ENCODE peak calls at places on chromosomes 1 and 21, in five cellular contexts. E is sigmoid colon, L is GM06990, J is PC-9, Q is fibroblast of lung. A is an unnamed sample. For H3K36me3, the result is how much of the 10 kb centered on the place peaks cover.

GRCh38 chr1:76006234-76006633 is 68.3 kb upstream of the ST6GALNAC3 start:
- DNase-seq in E (peak), L (no peak), J (no peak), Q (no peak), A (no peak)

GRCh38 chr1:20079661-20080305 is 9.8 kb downstream of the PLA2G5 start:
- DNase-seq in E (peak), L (no peak), J (no peak), Q (no peak), A (no peak)

GRCh38 chr1:83897516-83897915 is 101.4 kb downstream of the TTLL7 start:
- DNase-seq in E (no peak), L (no peak), J (no peak), Q (no peak), A (no peak)

GRCh38 chr1:156805766-156806511 is 10.7 kb downstream of the SH2D2A start:
- DNase-seq in E (peak), L (no peak), J (no peak), Q (peak), A (no peak)

GRCh38 chr21:36966846-36967657 is 583 bp upstream of the HLCS start:
- DNase-seq in E (no peak), L (no peak), J (no peak), Q (peak), A (peak)

GRCh38 chr1:118884946-118885345 is 103.2 kb downstream of the TBX15 start:
- DNase-seq in E (no peak), L (no peak), J (no peak), Q (no peak), A (no peak)

GRCh38 chr21:39037807-39038405 is 145.3 kb downstream of the PSMG1 start:
- DNase-seq in E (peak), L (no peak), J (no peak), Q (no peak), A (no peak)

GRCh38 chr1:51236548-51237312 is 657 bp downstream of the RNF11 start:
- DNase-seq in E (peak), L (peak), J (peak), Q (peak), A (peak)

GRCh38 chr1:7930547-7931445 is 9.8 kb downstream of the TNFRSF9 start:
- DNase-seq in E (no peak), L (no peak), J (no peak), Q (no peak), A (no peak)

GRCh38 chr1:162388615-162389014 is 7.1 kb downstream of the C1orf226 start:
- DNase-seq in E (no peak), L (no peak), J (no peak), Q (no peak), A (no peak)

GRCh38 chr1:39102537-39103320 is 76.6 kb downstream of the NDUFS5 start:
- DNase-seq in E (no peak), L (peak), J (peak), Q (peak), A (peak)

GRCh38 chr1:229822026-229822425 is 196.0 kb downstream of the URB2 start:
- DNase-seq in E (no peak), L (no peak), J (no peak), Q (peak), A (no peak)

GRCh38 chr1:152855661-152856060 is 4.1 kb upstream of the LCE7A start:
- DNase-seq in E (no peak), L (no peak), J (no peak), Q (no peak), A (no peak)

GRCh38 chr1:36856126-36856525 is 178.2 kb downstream of the GRIK3 start:
- DNase-seq in E (no peak), L (no peak), J (peak), Q (no peak), A (no peak)

GRCh38 chr1:228362141-228362883 is 44.3 kb downstream of the TRIM11 start:
- DNase-seq in E (peak), L (no peak), J (no peak), Q (no peak), A (no peak)

GRCh38 chr1:29254346-29254745 is 18.0 kb downstream of the PTPRU start:
- DNase-seq in E (peak), L (no peak), J (no peak), Q (peak), A (no peak)

GRCh38 chr21:18164483-18164882 is 80.2 kb upstream of the CHODL start:
- DNase-seq in E (no peak), L (no peak), J (no peak), Q (no peak), A (no peak)

GRCh38 chr21:25979845-25980433 is 190.6 kb downstream of the APP start:
- DNase-seq in E (no peak), L (no peak), J (no peak), Q (no peak), A (no peak)

GRCh38 chr21:25974937-25975336 is 195.6 kb downstream of the APP start:
- DNase-seq in E (no peak), L (no peak), J (no peak), Q (no peak), A (no peak)

GRCh38 chr21:25980710-25981109 is 189.9 kb downstream of the APP start:
- DNase-seq in E (no peak), L (no peak), J (no peak), Q (peak), A (no peak)

GRCh38 chr21:25977068-25977611 is 193.4 kb downstream of the APP start:
- DNase-seq in E (no peak), L (no peak), J (no peak), Q (no peak), A (no peak)
- H3K36me3 ChIP-seq in E (half or more), L (under half), J (under half), Q (under half), A (under half)

GRCh38 chr1:206649261-206649660 is 13.9 kb downstream of the DYRK3 start:
- DNase-seq in E (no peak), L (no peak), J (peak), Q (no peak), A (no peak)

GRCh38 chr1:206643118-206643698 is 7.9 kb downstream of the DYRK3 start:
- DNase-seq in E (no peak), L (no peak), J (no peak), Q (no peak), A (no peak)

GRCh38 chr1:206647224-206647623 is 11.9 kb downstream of the DYRK3 start:
- DNase-seq in E (no peak), L (no peak), J (no peak), Q (no peak), A (no peak)

GRCh38 chr1:206651014-206651413 is 15.7 kb downstream of the DYRK3 start:
- DNase-seq in E (no peak), L (no peak), J (no peak), Q (no peak), A (no peak)

DNA sequence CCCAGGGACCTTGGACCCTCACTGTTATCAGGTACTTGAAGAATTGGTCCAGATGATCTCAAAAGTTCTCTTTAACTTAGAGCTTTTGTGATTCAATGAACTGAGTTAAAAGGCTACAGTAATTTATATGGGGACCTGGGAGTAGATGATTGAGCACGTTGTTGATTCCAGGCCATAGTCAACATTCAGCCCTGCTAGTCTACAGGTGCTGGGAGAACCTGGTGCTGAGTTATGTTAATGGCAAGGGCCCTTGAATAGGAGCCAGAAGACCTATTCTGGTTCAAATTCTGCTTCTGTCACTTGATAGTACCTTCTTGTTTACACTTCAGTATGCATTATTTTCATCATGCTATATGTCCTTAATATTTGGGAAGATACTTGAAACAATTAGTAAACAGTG is 11.2 kb downstream of the DYRK3 start:
- DNase-seq in E (no peak), L (no peak), J (no peak), Q (no peak), A (no peak)
- H3K36me3 ChIP-seq in E (under half), L (under half), J (under half), Q (under half), A (under half)

GRCh38 chr1:2197732-2198165 is 3.2 kb upstream of the FAAP20 start:
- DNase-seq in E (no peak), L (no peak), J (no peak), Q (no peak), A (no peak)
- H3K36me3 ChIP-seq in E (under half), L (under half), J (under half), Q (under half), A (under half)

DNA sequence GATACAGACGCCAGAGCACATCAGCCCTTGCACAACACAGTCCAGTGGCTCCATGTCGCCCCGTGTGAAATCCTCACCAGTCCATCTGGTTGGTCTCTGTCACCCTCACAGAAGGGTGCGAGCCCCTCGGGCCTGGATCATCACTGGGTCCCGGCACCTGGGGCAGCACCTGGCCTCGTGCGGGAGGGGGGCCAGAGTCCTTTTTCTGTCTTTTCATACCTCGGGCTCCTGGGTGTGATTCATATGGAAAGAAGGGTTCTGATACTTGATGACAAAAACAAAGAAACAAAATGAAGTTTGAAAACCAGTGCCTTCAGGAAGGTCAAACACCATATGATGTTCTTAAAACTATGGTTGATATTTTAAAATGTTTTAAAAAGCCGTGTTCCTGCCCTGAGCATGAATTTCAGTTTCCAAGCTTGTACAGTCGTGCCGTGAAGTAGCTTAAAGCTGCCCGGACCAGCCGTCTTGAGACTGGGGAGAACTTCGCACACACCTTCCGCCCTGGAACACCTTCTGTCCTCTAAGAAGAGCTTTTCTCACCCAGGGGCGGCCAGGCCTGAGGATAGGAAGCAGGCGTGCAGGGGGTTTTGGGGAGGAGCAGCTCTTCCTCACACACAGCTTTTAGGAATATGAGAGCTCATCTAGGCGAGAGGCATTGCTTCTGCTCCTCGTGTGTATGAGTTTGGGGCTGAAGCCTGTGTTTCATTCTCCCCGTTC is 35.2 kb downstream of the SLC37A1 start:
- DNase-seq in E (peak), L (no peak), J (no peak), Q (no peak), A (no peak)
- H3K36me3 ChIP-seq in E (under half), L (under half), J (under half), Q (under half), A (under half)

DNA sequence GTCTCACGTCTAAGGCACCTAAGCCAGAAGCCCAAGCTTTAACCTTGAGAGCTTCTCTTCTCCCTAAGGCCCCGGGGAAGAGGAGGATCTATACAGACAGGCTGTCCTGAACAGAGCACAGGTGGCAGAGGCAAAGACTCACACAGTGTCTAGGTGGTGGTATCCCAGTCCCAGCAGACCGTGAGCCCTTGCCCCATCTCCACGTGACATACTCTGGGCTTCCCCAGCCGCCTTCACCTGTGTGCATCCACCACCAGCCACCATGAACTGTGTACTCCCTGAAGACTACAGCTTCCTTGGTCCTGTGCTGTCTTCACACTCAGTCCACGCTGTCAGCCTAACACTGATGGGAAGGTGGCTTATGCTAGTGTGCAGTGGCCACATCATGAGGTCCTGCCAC is 31.7 kb downstream of the SZT2 start:
- DNase-seq in E (no peak), L (no peak), J (no peak), Q (no peak), A (no peak)
- H3K36me3 ChIP-seq in E (half or more), L (half or more), J (under half), Q (under half), A (under half)

GRCh38 chr1:235671992-235672391 is 22.4 kb upstream of the GNG4 start:
- DNase-seq in E (no peak), L (no peak), J (no peak), Q (no peak), A (no peak)
- H3K36me3 ChIP-seq in E (half or more), L (under half), J (under half), Q (under half), A (under half)

GRCh38 chr1:32859915-32860314 is 10.8 kb downstream of the FNDC5 start:
- DNase-seq in E (no peak), L (no peak), J (no peak), Q (no peak), A (no peak)

GRCh38 chr1:32858791-32859190 is 11.9 kb downstream of the FNDC5 start:
- DNase-seq in E (no peak), L (no peak), J (no peak), Q (no peak), A (no peak)

GRCh38 chr1:32855861-32856617 is 14.7 kb downstream of the FNDC5 start:
- DNase-seq in E (no peak), L (no peak), J (no peak), Q (no peak), A (no peak)
- H3K36me3 ChIP-seq in E (half or more), L (under half), J (under half), Q (under half), A (under half)

DNA sequence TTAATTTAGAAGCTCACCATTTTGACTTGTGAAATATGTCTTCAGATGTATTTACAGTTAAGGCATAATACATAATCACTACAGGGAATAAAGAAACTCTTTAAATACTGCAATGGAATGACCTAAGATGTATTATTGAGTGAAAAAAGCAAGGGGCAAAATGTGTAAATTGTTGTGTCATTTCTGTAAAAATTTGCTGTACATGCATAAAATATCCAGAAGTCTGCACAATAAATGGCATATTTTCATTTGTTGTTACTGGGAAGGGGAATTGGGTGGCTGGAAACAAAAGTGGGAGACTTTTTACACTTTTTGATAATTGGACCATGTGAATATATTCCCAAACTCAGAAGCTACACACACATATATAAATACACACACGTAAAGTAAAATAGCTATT is 17.1 kb downstream of the LRIG2 start:
- DNase-seq in E (no peak), L (no peak), J (no peak), Q (no peak), A (no peak)
- H3K36me3 ChIP-seq in E (under half), L (under half), J (under half), Q (under half), A (under half)

GRCh38 chr21:33330726-33331125 is 6.0 kb downstream of the IFNAR1 start:
- DNase-seq in E (no peak), L (no peak), J (no peak), Q (no peak), A (no peak)

GRCh38 chr21:33327792-33328433 is 3.1 kb downstream of the IFNAR1 start:
- DNase-seq in E (no peak), L (no peak), J (no peak), Q (no peak), A (no peak)

GRCh38 chr21:33324311-33325221 is at the start of gene IFNAR1:
- DNase-seq in E (peak), L (peak), J (peak), Q (peak), A (peak)

GRCh38 chr21:33325222-33326067 is 675 bp downstream of the IFNAR1 start:
- DNase-seq in E (peak), L (no peak), J (peak), Q (peak), A (peak)

DNA sequence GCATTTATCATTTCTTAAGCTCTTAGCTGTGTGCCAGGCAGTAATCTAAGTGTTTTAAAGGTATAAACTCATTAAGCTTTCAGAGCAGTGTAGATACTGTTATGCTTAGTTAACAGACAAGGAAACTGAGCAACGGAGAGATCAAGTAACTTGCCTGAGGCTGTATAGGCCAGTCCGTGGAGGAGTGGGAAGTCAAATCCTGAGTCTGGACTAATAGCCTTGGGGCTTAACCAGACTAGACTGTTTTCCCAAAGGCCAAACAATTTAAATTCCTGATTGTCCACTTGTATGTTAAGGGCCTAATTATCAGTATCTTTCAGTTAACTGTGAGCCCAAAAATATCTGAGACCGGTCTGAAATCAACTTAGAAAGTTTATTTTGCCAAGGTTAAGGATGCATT is 2.6 kb downstream of the IFNAR1 start:
- DNase-seq in E (no peak), L (no peak), J (no peak), Q (no peak), A (no peak)
- H3K36me3 ChIP-seq in E (under half), L (under half), J (under half), Q (under half), A (under half)

DNA sequence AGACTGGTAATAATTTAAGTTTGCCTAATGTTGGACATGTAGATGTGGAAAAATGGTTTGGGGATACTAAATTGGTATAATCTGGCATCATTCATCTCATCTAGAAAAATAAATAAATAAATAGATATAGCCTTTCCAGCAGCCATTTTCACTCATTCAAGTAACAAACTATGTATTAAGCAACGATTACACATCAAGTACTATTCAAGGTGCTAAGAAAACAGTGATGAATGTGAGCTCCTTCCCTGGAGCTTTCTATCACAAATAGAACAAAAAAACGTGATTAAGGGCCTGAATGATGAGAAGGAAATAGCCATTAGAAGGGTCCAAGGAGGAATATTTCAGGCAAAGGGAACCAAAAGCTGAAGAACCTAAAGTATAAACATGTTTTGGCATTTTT is 37.1 kb downstream of the STIL start:
- DNase-seq in E (no peak), L (no peak), J (no peak), Q (no peak), A (no peak)
- H3K36me3 ChIP-seq in E (under half), L (under half), J (under half), Q (under half), A (under half)